ENCODE peak calls at places on chromosomes 16 and 17, in five cellular contexts. One of them, this sample, is unnamed.

GRCh38 chr16:64952177-64952576 is 169.7 kb downstream of the CDH11 start:
- DNase-seq in pancreas: no peak
- DNase-seq in body of pancreas: no peak
- DNase-seq in heart left ventricle: no peak
- DNase-seq in astrocyte of the spinal cord: peak; percentile 91
- DNase-seq in this sample: peak; percentile 77

GRCh38 chr16:35776-36305 is 17.6 kb downstream of the POLR3K start:
- DNase-seq in body of pancreas: no peak
- DNase-seq in pancreas: no peak
- DNase-seq in astrocyte of the spinal cord: no peak
- DNase-seq in heart left ventricle: peak; percentile 37
- DNase-seq in this sample: no peak

GRCh38 chr16:17273142-17273561 is 197.6 kb downstream of the XYLT1 start:
- DNase-seq in heart left ventricle: no peak
- DNase-seq in pancreas: no peak
- DNase-seq in astrocyte of the spinal cord: peak; percentile 93
- DNase-seq in body of pancreas: peak; percentile 58
- DNase-seq in this sample: peak; percentile 75

GRCh38 chr17:36777118-36777517 is 160.2 kb upstream of the LHX1 start:
- DNase-seq in astrocyte of the spinal cord: no peak
- DNase-seq in pancreas: no peak
- DNase-seq in heart left ventricle: no peak
- DNase-seq in body of pancreas: no peak
- DNase-seq in this sample: no peak

GRCh38 chr16:50096791-50097190 is 31.0 kb downstream of the HEATR3 start:
- DNase-seq in astrocyte of the spinal cord: peak; percentile 53
- DNase-seq in heart left ventricle: no peak
- DNase-seq in body of pancreas: no peak
- DNase-seq in pancreas: no peak
- DNase-seq in this sample: peak; percentile 50

GRCh38 chr16:86927699-86928098 is 349.4 kb downstream of the FOXL1 start:
- DNase-seq in heart left ventricle: no peak
- DNase-seq in pancreas: no peak
- DNase-seq in body of pancreas: no peak
- DNase-seq in astrocyte of the spinal cord: no peak
- DNase-seq in this sample: no peak

GRCh38 chr17:56715613-56716357 is 117.9 kb downstream of the C17orf67 start:
- DNase-seq in astrocyte of the spinal cord: peak; percentile 83
- DNase-seq in heart left ventricle: peak; percentile 72
- DNase-seq in body of pancreas: peak; percentile 83
- DNase-seq in pancreas: peak; percentile 43
- DNase-seq in this sample: no peak

GRCh38 chr16:86321491-86321890 is 188.8 kb upstream of the FOXF1 start:
- DNase-seq in astrocyte of the spinal cord: no peak
- DNase-seq in pancreas: no peak
- DNase-seq in heart left ventricle: no peak
- DNase-seq in body of pancreas: no peak
- DNase-seq in this sample: no peak

GRCh38 chr17:78873519-78874340 is 29.3 kb downstream of the CEP295NL start:
- DNase-seq in heart left ventricle: no peak
- DNase-seq in pancreas: peak; percentile 85
- DNase-seq in body of pancreas: peak; percentile 91
- DNase-seq in astrocyte of the spinal cord: peak; percentile 82
- DNase-seq in this sample: no peak

GRCh38 chr17:78355701-78356100 is 4.2 kb downstream of the SOCS3 start:
- DNase-seq in heart left ventricle: no peak
- DNase-seq in body of pancreas: no peak
- DNase-seq in astrocyte of the spinal cord: peak; percentile 48
- DNase-seq in pancreas: no peak
- DNase-seq in this sample: no peak

GRCh38 chr16:24986512-24987303 is 28.5 kb downstream of the ARHGAP17 start:
- DNase-seq in pancreas: no peak
- DNase-seq in body of pancreas: peak; percentile 44
- DNase-seq in astrocyte of the spinal cord: peak; percentile 86
- DNase-seq in heart left ventricle: no peak
- DNase-seq in this sample: peak; percentile 64

GRCh38 chr16:72877374-72878028 is 170.4 kb downstream of the ZFHX3 start:
- DNase-seq in body of pancreas: no peak
- DNase-seq in pancreas: no peak
- DNase-seq in astrocyte of the spinal cord: peak; percentile 81
- DNase-seq in heart left ventricle: no peak
- DNase-seq in this sample: peak; percentile 58

GRCh38 chr17:9850151-9850550 is 24.4 kb downstream of the GLP2R start:
- DNase-seq in body of pancreas: no peak
- DNase-seq in heart left ventricle: no peak
- DNase-seq in astrocyte of the spinal cord: no peak
- DNase-seq in pancreas: no peak
- DNase-seq in this sample: no peak

GRCh38 chr16:55853114-55853513 is 20.2 kb upstream of the CES1 start:
- DNase-seq in astrocyte of the spinal cord: no peak
- DNase-seq in heart left ventricle: no peak
- DNase-seq in pancreas: no peak
- DNase-seq in body of pancreas: no peak
- DNase-seq in this sample: no peak

GRCh38 chr17:18971801-18972200 is 19.8 kb downstream of the SLC5A10 start:
- DNase-seq in astrocyte of the spinal cord: no peak
- DNase-seq in body of pancreas: no peak
- DNase-seq in heart left ventricle: no peak
- DNase-seq in pancreas: no peak
- DNase-seq in this sample: no peak

GRCh38 chr17:68613739-68614298 is 12.7 kb upstream of the FAM20A start:
- DNase-seq in heart left ventricle: no peak
- DNase-seq in pancreas: no peak
- DNase-seq in astrocyte of the spinal cord: peak; percentile 5
- DNase-seq in body of pancreas: peak; percentile 60
- DNase-seq in this sample: no peak

GRCh38 chr16:13560151-13560550 is 359.8 kb upstream of the ERCC4 start:
- DNase-seq in body of pancreas: no peak
- DNase-seq in astrocyte of the spinal cord: no peak
- DNase-seq in pancreas: no peak
- DNase-seq in heart left ventricle: no peak
- DNase-seq in this sample: no peak

GRCh38 chr17:70713694-70714093 is 544.4 kb downstream of the KCNJ2 start:
- DNase-seq in body of pancreas: no peak
- DNase-seq in astrocyte of the spinal cord: no peak
- DNase-seq in heart left ventricle: no peak
- DNase-seq in pancreas: no peak
- DNase-seq in this sample: no peak

GRCh38 chr16:88384222-88385111 is 1.7 kb downstream of the ZNF469 start:
- DNase-seq in body of pancreas: no peak
- DNase-seq in heart left ventricle: peak; percentile 40
- DNase-seq in pancreas: no peak
- DNase-seq in astrocyte of the spinal cord: no peak
- DNase-seq in this sample: no peak

GRCh38 chr17:49969134-49969759 is at the start of gene DLX4:
- DNase-seq in pancreas: no peak
- DNase-seq in heart left ventricle: peak; percentile 62
- DNase-seq in body of pancreas: no peak
- DNase-seq in astrocyte of the spinal cord: no peak
- DNase-seq in this sample: no peak

GRCh38 chr17:4142107-4142900 is 526 bp downstream of the ZZEF1 start:
- DNase-seq in astrocyte of the spinal cord: peak; percentile 25
- DNase-seq in heart left ventricle: peak; percentile 78
- DNase-seq in body of pancreas: peak; percentile 33
- DNase-seq in pancreas: peak; percentile 49
- DNase-seq in this sample: no peak

GRCh38 chr16:81716478-81717210 is 62.4 kb upstream of the PLCG2 start:
- DNase-seq in pancreas: no peak
- DNase-seq in body of pancreas: no peak
- DNase-seq in astrocyte of the spinal cord: no peak
- DNase-seq in heart left ventricle: no peak
- DNase-seq in this sample: no peak

GRCh38 chr16:63080736-63081135 is 1044.5 kb upstream of the CDH8 start:
- DNase-seq in body of pancreas: no peak
- DNase-seq in heart left ventricle: no peak
- DNase-seq in pancreas: no peak
- DNase-seq in astrocyte of the spinal cord: no peak
- DNase-seq in this sample: no peak

GRCh38 chr17:64614266-64615011 is 47.7 kb downstream of the SMURF2 start:
- DNase-seq in astrocyte of the spinal cord: no peak
- DNase-seq in body of pancreas: no peak
- DNase-seq in heart left ventricle: no peak
- DNase-seq in pancreas: no peak
- DNase-seq in this sample: no peak

GRCh38 chr16:11349599-11350276 is 4.5 kb downstream of the RMI2 start:
- DNase-seq in pancreas: no peak
- DNase-seq in heart left ventricle: peak; percentile 65
- DNase-seq in body of pancreas: peak; percentile 68
- DNase-seq in astrocyte of the spinal cord: peak; percentile 64
- DNase-seq in this sample: no peak

GRCh38 chr17:61458491-61459433 is 6.5 kb downstream of the TBX4 start:
- DNase-seq in heart left ventricle: no peak
- DNase-seq in astrocyte of the spinal cord: no peak
- DNase-seq in pancreas: no peak
- DNase-seq in body of pancreas: no peak
- DNase-seq in this sample: no peak

DNA sequence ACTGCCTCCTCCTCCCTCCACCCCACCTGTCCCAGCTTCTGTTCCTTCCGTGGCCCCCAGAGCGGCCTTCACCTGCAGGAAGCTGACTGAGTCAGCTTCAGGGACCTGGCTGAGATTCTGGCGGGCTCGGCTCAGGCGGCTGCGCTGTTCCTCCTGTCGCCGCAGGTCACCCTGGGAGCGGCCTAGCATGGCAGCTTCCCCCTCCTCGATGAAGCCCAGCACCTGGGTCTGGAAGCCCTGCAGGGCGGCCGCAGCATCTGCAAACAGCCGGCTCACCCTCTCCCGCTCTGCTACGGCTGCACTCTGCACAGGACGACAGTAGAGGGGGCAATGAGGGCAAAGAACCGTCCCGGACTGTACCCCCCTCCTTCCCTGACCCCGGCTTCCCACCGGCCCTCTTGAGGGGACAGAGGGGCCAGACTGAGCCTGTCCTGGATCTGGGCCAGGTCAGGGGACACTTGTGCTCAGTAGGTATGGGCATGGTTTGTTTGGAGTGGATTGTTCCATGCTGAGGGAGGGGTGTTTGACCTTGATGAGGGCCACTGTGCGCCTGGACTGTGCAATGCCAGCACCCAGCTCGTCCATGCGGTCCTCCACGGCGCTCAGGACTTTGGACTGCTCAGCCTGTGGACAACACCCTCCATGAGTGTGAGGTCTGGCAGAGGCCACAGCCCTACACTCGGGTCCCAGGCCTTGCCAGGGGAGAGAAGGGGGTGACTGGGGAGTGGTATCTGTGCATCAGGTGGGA is 2.0 kb downstream of the TRIM47 start:
- DNase-seq in body of pancreas: peak; percentile 88
- DNase-seq in astrocyte of the spinal cord: no peak
- DNase-seq in pancreas: peak; percentile 92
- DNase-seq in heart left ventricle: peak; percentile 75
- DNase-seq in this sample: no peak
- TF ChIP-seq CTCF in body of pancreas: no peak
- TF ChIP-seq CTCF in astrocyte of the spinal cord: peak; percentile 14
- TF ChIP-seq CTCF in pancreas: no peak
- TF ChIP-seq CTCF in heart left ventricle: no peak
- TF ChIP-seq CTCF in this sample: peak; percentile 9

DNA sequence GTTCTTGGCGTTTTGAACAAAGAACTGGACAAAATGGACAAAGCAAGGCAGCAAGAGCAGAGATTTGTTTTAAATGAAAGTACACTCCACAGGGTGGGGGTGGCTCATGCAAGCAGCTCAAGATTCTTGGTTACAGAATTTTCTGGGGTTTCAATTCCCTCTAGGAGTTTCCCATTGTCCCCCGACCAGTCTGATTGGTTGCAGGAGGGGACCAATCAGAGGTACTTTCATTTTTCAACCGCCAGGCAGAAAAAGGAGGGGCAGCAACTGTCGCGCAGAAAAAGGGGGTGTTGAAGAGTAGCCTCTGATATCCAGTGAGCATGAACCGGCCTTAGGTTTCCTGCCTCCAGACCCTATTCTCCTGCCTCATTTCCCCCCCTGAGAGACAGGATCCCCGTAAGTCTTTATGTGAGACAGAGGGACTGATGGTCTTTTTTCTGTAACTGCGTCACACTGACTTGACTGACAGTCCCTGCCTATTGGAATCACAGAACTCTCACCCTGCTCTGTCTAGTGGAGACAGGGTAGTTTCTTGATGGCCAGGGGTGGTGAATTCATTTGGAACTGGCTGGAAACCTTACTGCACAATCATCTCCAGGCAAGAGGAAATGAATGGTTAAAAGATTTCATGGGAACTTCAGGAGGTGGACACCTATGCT is 59.4 kb upstream of the ALOX12 start:
- DNase-seq in heart left ventricle: no peak
- DNase-seq in astrocyte of the spinal cord: peak; percentile 1
- DNase-seq in pancreas: no peak
- DNase-seq in body of pancreas: peak; percentile 23
- DNase-seq in this sample: no peak
- H3K4me3 ChIP-seq in heart left ventricle: peak overlapping the region; percentile 56
- H3K4me3 ChIP-seq in astrocyte of the spinal cord: peak overlapping the region; percentile 33
- H3K4me3 ChIP-seq in pancreas: peak overlapping the region; percentile 41
- H3K4me3 ChIP-seq in body of pancreas: no peak overlapping the region
- H3K4me3 ChIP-seq in this sample: peak overlapping the region; percentile 41

DNA sequence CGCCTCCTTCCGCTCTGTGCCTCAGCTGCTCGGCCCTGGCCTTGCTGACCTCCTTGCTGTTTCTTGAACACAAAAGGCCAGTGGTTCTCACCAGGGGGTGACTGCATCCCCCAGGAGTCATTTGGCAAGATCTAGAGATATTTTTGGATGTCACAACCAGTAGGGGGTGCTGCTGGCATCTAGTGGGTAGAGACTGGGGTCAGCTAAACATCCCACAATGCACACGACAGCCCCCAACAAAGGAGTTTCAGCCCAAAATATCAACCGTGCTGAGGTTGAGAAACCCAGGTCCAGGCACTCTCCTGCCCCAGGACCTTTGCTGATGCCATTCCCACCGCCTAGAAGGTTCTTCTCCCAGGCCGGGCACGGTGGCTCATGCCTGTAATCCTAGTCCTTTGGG is 39.7 kb downstream of the ABCC6 start:
- DNase-seq in body of pancreas: no peak
- DNase-seq in astrocyte of the spinal cord: no peak
- DNase-seq in heart left ventricle: peak; percentile 15
- DNase-seq in pancreas: no peak
- DNase-seq in this sample: no peak
- TF ChIP-seq CTCF in body of pancreas: no peak
- TF ChIP-seq CTCF in astrocyte of the spinal cord: no peak
- TF ChIP-seq CTCF in heart left ventricle: no peak
- TF ChIP-seq CTCF in pancreas: no peak
- TF ChIP-seq CTCF in this sample: no peak

DNA sequence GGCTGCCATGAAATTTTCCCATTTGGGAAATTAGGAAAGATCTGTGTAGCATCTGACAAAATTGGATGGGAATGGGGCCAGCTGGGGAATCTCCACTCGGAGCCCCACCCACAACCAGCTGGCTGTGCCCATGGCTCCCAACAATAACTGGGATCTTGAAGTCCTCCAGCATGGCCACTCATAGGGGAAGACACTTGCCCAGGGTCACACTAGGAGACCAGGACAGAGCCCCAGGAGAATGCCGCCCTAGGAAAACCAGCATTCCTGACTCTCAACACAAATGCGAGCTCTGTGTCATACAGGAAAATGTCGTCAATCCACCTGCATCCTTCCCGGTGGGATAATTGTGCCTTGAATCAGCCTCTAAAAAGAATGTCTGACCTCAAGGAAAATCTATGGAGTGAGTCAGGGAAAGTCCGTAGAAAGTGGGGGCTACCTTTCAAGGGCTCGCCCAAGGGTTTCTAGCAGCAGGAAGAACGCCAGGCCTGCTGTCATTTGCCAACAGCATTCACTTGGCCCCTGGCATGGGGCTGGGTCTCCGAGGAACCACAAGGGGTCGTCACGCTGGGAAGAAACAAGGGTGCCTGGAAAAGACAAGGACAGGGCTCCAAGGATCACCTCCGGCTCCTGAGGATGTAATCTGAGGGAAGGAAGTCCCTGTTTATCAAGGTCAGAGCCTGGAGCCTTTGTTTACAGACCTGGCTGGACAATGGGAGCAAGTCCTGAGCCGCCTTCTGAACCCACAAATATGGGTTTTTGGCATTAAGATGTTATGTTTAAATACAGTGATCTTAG is 15.9 kb downstream of the CDH5 start:
- DNase-seq in astrocyte of the spinal cord: peak; percentile 85
- DNase-seq in body of pancreas: no peak
- DNase-seq in heart left ventricle: no peak
- DNase-seq in pancreas: no peak
- DNase-seq in this sample: no peak
- H3K4me3 ChIP-seq in astrocyte of the spinal cord: no peak overlapping the region
- H3K4me3 ChIP-seq in body of pancreas: no peak overlapping the region
- H3K4me3 ChIP-seq in heart left ventricle: no peak overlapping the region
- H3K4me3 ChIP-seq in pancreas: no peak overlapping the region
- H3K4me3 ChIP-seq in this sample: no peak overlapping the region

This sample was measured in AG04449.